ENCODE peak calls at places on chromosomes 13 and 19, in nine cellular contexts. One of them, this sample, is unnamed.
A peak's percentile ranks its signal among the peaks of the same experiment; 100 is the strongest.

GRCh38 chr13:44293354-44293753 is 80.3 kb upstream of the SERP2 start:
- DNase-seq in HAP-1: no peak
- DNase-seq in cardiac muscle cell: no peak
- DNase-seq in RWPE2: no peak
- DNase-seq in ovary: no peak
- DNase-seq in ascending aorta: peak; percentile 42
- DNase-seq in adipocyte: no peak
- DNase-seq in fibroblast of lung: no peak
- DNase-seq in HCT116: no peak
- DNase-seq in this sample: no peak

GRCh38 chr13:94412870-94413269 is 66.6 kb downstream of the DCT start:
- DNase-seq in cardiac muscle cell: no peak
- DNase-seq in adipocyte: no peak
- DNase-seq in fibroblast of lung: no peak
- DNase-seq in ascending aorta: no peak
- DNase-seq in RWPE2: no peak
- DNase-seq in HCT116: no peak
- DNase-seq in HAP-1: no peak
- DNase-seq in ovary: no peak
- DNase-seq in this sample: peak; percentile 5

GRCh38 chr19:48913114-48913513 is 13.0 kb downstream of the NUCB1 start:
- DNase-seq in HAP-1: peak; percentile 17
- DNase-seq in RWPE2: no peak
- DNase-seq in fibroblast of lung: no peak
- DNase-seq in cardiac muscle cell: no peak
- DNase-seq in ascending aorta: no peak
- DNase-seq in ovary: no peak
- DNase-seq in adipocyte: no peak
- DNase-seq in HCT116: no peak
- DNase-seq in this sample: no peak

GRCh38 chr19:48926909-48927308 is 6.6 kb upstream of the DHDH start:
- DNase-seq in cardiac muscle cell: peak; percentile 97
- DNase-seq in HAP-1: no peak
- DNase-seq in fibroblast of lung: peak; percentile 98
- DNase-seq in RWPE2: peak; percentile 84
- DNase-seq in HCT116: peak; percentile 75
- DNase-seq in adipocyte: peak; percentile 93
- DNase-seq in ovary: no peak
- DNase-seq in ascending aorta: peak; percentile 88
- DNase-seq in this sample: peak; percentile 96

GRCh38 chr13:47696677-47697076 is 304.4 kb downstream of the SUCLA2 start:
- DNase-seq in HAP-1: no peak
- DNase-seq in adipocyte: no peak
- DNase-seq in RWPE2: no peak
- DNase-seq in fibroblast of lung: no peak
- DNase-seq in ovary: no peak
- DNase-seq in ascending aorta: no peak
- DNase-seq in HCT116: no peak
- DNase-seq in cardiac muscle cell: no peak
- DNase-seq in this sample: no peak

GRCh38 chr13:21242236-21242635 is 65.8 kb downstream of the MRPL57 start:
- DNase-seq in HCT116: peak; percentile 8
- DNase-seq in HAP-1: no peak
- DNase-seq in RWPE2: no peak
- DNase-seq in ovary: no peak
- DNase-seq in adipocyte: no peak
- DNase-seq in ascending aorta: no peak
- DNase-seq in cardiac muscle cell: no peak
- DNase-seq in fibroblast of lung: no peak
- DNase-seq in this sample: no peak

GRCh38 chr19:39320948-39321831 is 527 bp upstream of the LRFN1 start:
- DNase-seq in ovary: no peak
- DNase-seq in cardiac muscle cell: no peak
- DNase-seq in RWPE2: no peak
- DNase-seq in adipocyte: no peak
- DNase-seq in HCT116: no peak
- DNase-seq in ascending aorta: no peak
- DNase-seq in HAP-1: no peak
- DNase-seq in fibroblast of lung: no peak
- DNase-seq in this sample: no peak

GRCh38 chr13:94722596-94722995 is 10.3 kb upstream of the SOX21 start:
- DNase-seq in HCT116: no peak
- DNase-seq in cardiac muscle cell: no peak
- DNase-seq in RWPE2: no peak
- DNase-seq in adipocyte: no peak
- DNase-seq in HAP-1: peak; percentile 83
- DNase-seq in fibroblast of lung: no peak
- DNase-seq in ovary: no peak
- DNase-seq in ascending aorta: no peak
- DNase-seq in this sample: no peak

GRCh38 chr19:15995536-15995935 is 46.7 kb downstream of the OR10H4 start:
- DNase-seq in adipocyte: no peak
- DNase-seq in ascending aorta: peak; percentile 66
- DNase-seq in ovary: no peak
- DNase-seq in HCT116: no peak
- DNase-seq in HAP-1: no peak
- DNase-seq in cardiac muscle cell: no peak
- DNase-seq in RWPE2: no peak
- DNase-seq in fibroblast of lung: no peak
- DNase-seq in this sample: no peak

GRCh38 chr13:30872685-30873443 is 33.2 kb upstream of the MEDAG start:
- DNase-seq in adipocyte: peak; percentile 80
- DNase-seq in ovary: peak; percentile 63
- DNase-seq in RWPE2: no peak
- DNase-seq in HCT116: no peak
- DNase-seq in HAP-1: peak; percentile 37
- DNase-seq in cardiac muscle cell: peak; percentile 91
- DNase-seq in ascending aorta: peak; percentile 93
- DNase-seq in fibroblast of lung: peak; percentile 84
- DNase-seq in this sample: peak; percentile 86

GRCh38 chr13:102128216-102128800 is 273.5 kb downstream of the FGF14 start:
- DNase-seq in cardiac muscle cell: no peak
- DNase-seq in adipocyte: no peak
- DNase-seq in ascending aorta: no peak
- DNase-seq in fibroblast of lung: peak; percentile 84
- DNase-seq in HAP-1: no peak
- DNase-seq in RWPE2: no peak
- DNase-seq in ovary: no peak
- DNase-seq in HCT116: no peak
- DNase-seq in this sample: peak; percentile 14

GRCh38 chr19:9865732-9866627 is 30.9 kb downstream of the PIN1 start:
- DNase-seq in RWPE2: no peak
- DNase-seq in ovary: no peak
- DNase-seq in HCT116: no peak
- DNase-seq in fibroblast of lung: no peak
- DNase-seq in cardiac muscle cell: no peak
- DNase-seq in HAP-1: peak; percentile 53
- DNase-seq in ascending aorta: no peak
- DNase-seq in adipocyte: no peak
- DNase-seq in this sample: no peak

GRCh38 chr13:50893211-50893852 is 16.3 kb upstream of the RNASEH2B start:
- DNase-seq in ovary: no peak
- DNase-seq in fibroblast of lung: peak; percentile 51
- DNase-seq in HCT116: no peak
- DNase-seq in RWPE2: no peak
- DNase-seq in HAP-1: peak; percentile 25
- DNase-seq in cardiac muscle cell: peak; percentile 29
- DNase-seq in adipocyte: peak; percentile 63
- DNase-seq in ascending aorta: no peak
- DNase-seq in this sample: no peak

GRCh38 chr13:49776871-49777270 is 15.6 kb downstream of the KPNA3 start:
- DNase-seq in cardiac muscle cell: no peak
- DNase-seq in fibroblast of lung: no peak
- DNase-seq in HAP-1: no peak
- DNase-seq in ovary: no peak
- DNase-seq in ascending aorta: no peak
- DNase-seq in adipocyte: peak; percentile 51
- DNase-seq in HCT116: no peak
- DNase-seq in RWPE2: no peak
- DNase-seq in this sample: no peak

GRCh38 chr13:50014404-50014803 is 840 bp upstream of the KCNRG start:
- DNase-seq in fibroblast of lung: no peak
- DNase-seq in HCT116: no peak
- DNase-seq in HAP-1: no peak
- DNase-seq in RWPE2: no peak
- DNase-seq in cardiac muscle cell: no peak
- DNase-seq in ascending aorta: no peak
- DNase-seq in adipocyte: no peak
- DNase-seq in ovary: no peak
- DNase-seq in this sample: no peak

GRCh38 chr13:59247166-59247565 is 916.6 kb downstream of the DIAPH3 start:
- DNase-seq in ascending aorta: no peak
- DNase-seq in HCT116: no peak
- DNase-seq in ovary: no peak
- DNase-seq in adipocyte: no peak
- DNase-seq in RWPE2: no peak
- DNase-seq in cardiac muscle cell: peak; percentile 12
- DNase-seq in fibroblast of lung: no peak
- DNase-seq in HAP-1: peak; percentile 31
- DNase-seq in this sample: no peak

GRCh38 chr19:7494416-7495098 is 5.7 kb upstream of the PEX11G start:
- DNase-seq in ascending aorta: no peak
- DNase-seq in HCT116: no peak
- DNase-seq in ovary: peak; percentile 68
- DNase-seq in RWPE2: no peak
- DNase-seq in adipocyte: peak; percentile 13
- DNase-seq in cardiac muscle cell: peak; percentile 58
- DNase-seq in fibroblast of lung: peak; percentile 42
- DNase-seq in HAP-1: no peak
- DNase-seq in this sample: no peak

DNA sequence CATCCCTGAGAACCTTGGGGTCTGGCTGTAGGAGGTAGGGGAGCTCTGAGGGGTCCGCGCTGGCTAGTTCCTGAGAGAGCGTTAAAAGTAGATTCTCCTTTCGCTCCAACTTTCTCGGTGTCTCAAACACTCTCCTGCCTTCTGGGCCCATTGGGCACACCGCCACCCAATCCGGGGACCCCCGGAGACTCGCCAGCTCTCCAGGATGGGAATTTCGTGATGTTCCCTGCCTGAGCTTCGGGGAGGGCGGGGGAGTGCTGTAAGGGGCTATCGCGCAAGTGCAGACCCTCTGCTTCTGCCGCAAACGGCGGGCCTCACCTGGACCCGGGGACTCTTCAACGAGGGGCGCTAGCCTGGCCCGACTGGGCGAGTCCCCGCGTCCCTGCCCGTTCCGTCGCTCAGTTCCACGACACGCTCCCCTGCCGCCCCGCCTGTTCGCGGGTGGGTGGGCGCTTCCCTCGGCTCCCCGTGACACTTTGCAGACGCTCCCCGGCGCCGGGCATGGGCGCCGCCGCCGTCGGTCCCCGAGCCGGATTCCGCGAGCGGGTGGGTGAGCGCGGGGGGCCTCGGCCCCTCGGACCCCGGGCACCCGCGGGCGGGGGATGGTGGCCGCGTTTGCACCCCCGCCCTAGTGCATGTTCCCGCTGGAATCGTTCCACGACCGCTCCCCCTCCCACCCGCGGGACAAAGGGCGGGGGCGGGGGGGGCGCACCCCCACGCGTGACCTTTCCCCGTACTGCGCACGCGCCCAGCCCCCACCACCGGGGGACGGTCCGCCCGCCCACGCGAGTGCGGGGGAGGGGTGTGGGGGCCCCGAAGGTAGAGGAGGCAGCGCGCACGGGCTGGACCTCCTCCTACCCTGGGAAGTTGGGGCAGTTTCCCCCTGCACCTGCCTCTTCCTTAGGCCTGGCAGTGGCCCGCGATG is at the start of gene CCDC106:
- DNase-seq in ascending aorta: peak; percentile 81
- DNase-seq in HAP-1: peak; percentile 72
- DNase-seq in adipocyte: peak; percentile 86
- DNase-seq in RWPE2: no peak
- DNase-seq in ovary: peak; percentile 85
- DNase-seq in cardiac muscle cell: peak; percentile 86
- DNase-seq in HCT116: no peak
- DNase-seq in fibroblast of lung: peak; percentile 75
- DNase-seq in this sample: peak; percentile 74
- H3K36me3 ChIP-seq in ascending aorta: peaks cover 3% of the 10 kb centered on the region
- H3K36me3 ChIP-seq in HAP-1: peaks cover 25% of the 10 kb centered on the region
- H3K36me3 ChIP-seq in adipocyte: peaks cover 17% of the 10 kb centered on the region
- H3K36me3 ChIP-seq in RWPE2: peaks cover 17% of the 10 kb centered on the region
- H3K36me3 ChIP-seq in ovary: no peaks in the 10 kb centered on the region
- H3K36me3 ChIP-seq in cardiac muscle cell: no peaks in the 10 kb centered on the region
- H3K36me3 ChIP-seq in HCT116: peaks cover 10% of the 10 kb centered on the region
- H3K36me3 ChIP-seq in fibroblast of lung: peaks cover 18% of the 10 kb centered on the region
- H3K36me3 ChIP-seq in this sample: peaks cover 40% of the 10 kb centered on the region

DNA sequence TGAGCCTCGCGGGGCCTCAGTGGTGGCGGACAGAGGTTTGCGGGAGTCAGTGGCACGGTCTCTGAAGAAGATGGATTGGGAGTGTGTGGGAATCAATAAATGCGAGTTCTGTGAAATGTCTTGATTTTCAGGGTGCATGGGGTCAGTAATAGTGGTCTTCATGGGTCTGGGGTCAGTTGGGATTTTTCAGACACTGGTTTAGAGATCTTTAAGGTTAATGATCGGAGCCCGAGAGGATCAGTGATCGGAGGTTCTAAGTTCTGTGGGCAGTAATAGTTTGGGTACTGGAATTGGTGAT is 377 bp downstream of the ZNF793 start:
- DNase-seq in HAP-1: no peak
- DNase-seq in RWPE2: no peak
- DNase-seq in ovary: no peak
- DNase-seq in fibroblast of lung: no peak
- DNase-seq in cardiac muscle cell: no peak
- DNase-seq in ascending aorta: no peak
- DNase-seq in adipocyte: no peak
- DNase-seq in HCT116: no peak
- DNase-seq in this sample: no peak
- H3K9me3 ChIP-seq in HAP-1: no peaks in the 10 kb centered on the region
- H3K9me3 ChIP-seq in RWPE2: no peaks in the 10 kb centered on the region
- H3K9me3 ChIP-seq in ovary: no peaks in the 10 kb centered on the region
- H3K9me3 ChIP-seq in fibroblast of lung: no peaks in the 10 kb centered on the region
- H3K9me3 ChIP-seq in cardiac muscle cell: no peaks in the 10 kb centered on the region
- H3K9me3 ChIP-seq in ascending aorta: no peaks in the 10 kb centered on the region
- H3K9me3 ChIP-seq in adipocyte: peaks cover 44% of the 10 kb centered on the region
- H3K9me3 ChIP-seq in HCT116: peaks cover 5% of the 10 kb centered on the region
- H3K9me3 ChIP-seq in this sample: peaks cover 19% of the 10 kb centered on the region

DNA sequence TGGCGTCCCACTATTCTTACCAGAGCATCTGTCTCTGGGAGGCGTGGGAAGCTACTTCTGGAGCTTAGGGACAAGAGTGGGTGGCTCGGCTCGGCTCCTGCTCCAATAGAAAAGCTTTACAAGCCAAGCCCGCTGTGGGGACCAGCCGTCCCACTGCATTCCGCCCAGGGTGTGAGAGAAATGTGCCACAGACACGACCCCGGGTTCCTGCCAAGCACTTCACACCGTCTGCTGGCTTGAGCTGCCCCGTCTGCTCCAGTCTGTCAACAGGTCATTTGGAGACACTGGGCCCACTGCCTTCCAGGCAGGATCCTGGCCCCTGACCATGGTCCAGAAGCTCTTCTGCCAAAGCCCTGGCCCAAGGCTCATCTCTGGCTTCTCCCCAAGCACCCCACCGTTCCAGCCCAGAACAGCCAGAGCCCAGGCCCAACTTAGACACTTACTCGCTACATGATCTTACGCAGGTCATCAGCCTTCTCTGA is 6.5 kb upstream of the FKRP start:
- DNase-seq in HAP-1: no peak
- DNase-seq in ascending aorta: no peak
- DNase-seq in ovary: peak; percentile 40
- DNase-seq in cardiac muscle cell: no peak
- DNase-seq in fibroblast of lung: no peak
- DNase-seq in HCT116: no peak
- DNase-seq in adipocyte: no peak
- DNase-seq in RWPE2: no peak
- DNase-seq in this sample: peak; percentile 33
- H3K36me3 ChIP-seq in HAP-1: peaks cover 47% of the 10 kb centered on the region
- H3K36me3 ChIP-seq in ascending aorta: peaks cover 13% of the 10 kb centered on the region
- H3K36me3 ChIP-seq in ovary: no peaks in the 10 kb centered on the region
- H3K36me3 ChIP-seq in cardiac muscle cell: peaks cover 13% of the 10 kb centered on the region
- H3K36me3 ChIP-seq in fibroblast of lung: peaks cover 8% of the 10 kb centered on the region
- H3K36me3 ChIP-seq in HCT116: peaks cover 32% of the 10 kb centered on the region
- H3K36me3 ChIP-seq in adipocyte: peaks cover 22% of the 10 kb centered on the region
- H3K36me3 ChIP-seq in RWPE2: peaks cover 80% of the 10 kb centered on the region
- H3K36me3 ChIP-seq in this sample: peaks cover 81% of the 10 kb centered on the region

GRCh38 chr19:52028780-52029123 is 573 bp upstream of the ZNF614 start:
- DNase-seq in ascending aorta: no peak
- DNase-seq in RWPE2: no peak
- DNase-seq in HCT116: no peak
- DNase-seq in ovary: no peak
- DNase-seq in fibroblast of lung: no peak
- DNase-seq in HAP-1: peak; percentile 8
- DNase-seq in adipocyte: no peak
- DNase-seq in cardiac muscle cell: no peak
- DNase-seq in this sample: no peak
- H3K9me3 ChIP-seq in ascending aorta: peaks cover 55% of the 10 kb centered on the region
- H3K9me3 ChIP-seq in RWPE2: peaks cover 6% of the 10 kb centered on the region
- H3K9me3 ChIP-seq in HCT116: peaks cover 18% of the 10 kb centered on the region
- H3K9me3 ChIP-seq in ovary: peaks cover 37% of the 10 kb centered on the region
- H3K9me3 ChIP-seq in fibroblast of lung: peaks cover 2% of the 10 kb centered on the region
- H3K9me3 ChIP-seq in HAP-1: peaks cover 5% of the 10 kb centered on the region
- H3K9me3 ChIP-seq in adipocyte: peaks cover 38% of the 10 kb centered on the region
- H3K9me3 ChIP-seq in cardiac muscle cell: peaks cover 7% of the 10 kb centered on the region
- H3K9me3 ChIP-seq in this sample: peaks cover 39% of the 10 kb centered on the region

This sample was measured in MG63.